ENCODE peak calls at places on chromosomes 3 and 15, in ten cellular contexts. J, Y, W, D, L, S, R, H, F and O are unnamed samples.

GRCh38 chr3:32885283-32885935 is 66.0 kb upstream of the CCR4 start:
- DNase-seq in J (no peak), Y (no peak), W (no peak), D (no peak), L (no peak), S (no peak), R (no peak), H (no peak), F (no peak), O (no peak)

GRCh38 chr3:49607796-49608195 is 53.5 kb downstream of the BSN start:
- DNase-seq in J (no peak), Y (peak), W (no peak), D (peak), L (peak), S (peak), R (no peak), H (no peak), F (no peak), O (no peak)

GRCh38 chr3:182575941-182576340 is 217.4 kb upstream of the ATP11B start:
- DNase-seq in J (no peak), Y (no peak), W (no peak), D (no peak), L (no peak), S (no peak), R (no peak), H (no peak), F (no peak), O (no peak)

GRCh38 chr3:60514866-60515265 is 736.4 kb downstream of the FHIT start:
- DNase-seq in J (no peak), Y (no peak), W (no peak), D (no peak), L (no peak), S (no peak), R (no peak), H (no peak), F (no peak), O (no peak)

GRCh38 chr3:16338999-16339398 is 74.0 kb downstream of the OXNAD1 start:
- DNase-seq in J (peak), Y (no peak), W (no peak), D (no peak), L (no peak), S (no peak), R (no peak), H (no peak), F (no peak), O (no peak)

GRCh38 chr3:114221165-114221880 is 16.1 kb downstream of the ZNF80 start:
- DNase-seq in J (no peak), Y (no peak), W (no peak), D (no peak), L (no peak), S (no peak), R (no peak), H (no peak), F (no peak), O (peak)

GRCh38 chr15:99472416-99473145 is 93.2 kb upstream of the MEF2A start:
- DNase-seq in J (no peak), Y (no peak), W (no peak), D (no peak), L (peak), S (no peak), R (no peak), H (no peak), F (no peak), O (no peak)

GRCh38 chr15:48925714-48926223 is 38.0 kb downstream of the SHC4 start:
- DNase-seq in J (peak), Y (peak), W (no peak), D (peak), L (no peak), S (no peak), R (no peak), H (peak), F (no peak), O (no peak)

GRCh38 chr3:52524752-52525661 is 8.7 kb downstream of the NT5DC2 start:
- DNase-seq in J (peak), Y (peak), W (peak), D (no peak), L (peak), S (no peak), R (peak), H (no peak), F (no peak), O (no peak)

GRCh38 chr15:58742424-58743160 is 6.9 kb downstream of the ADAM10 start:
- DNase-seq in J (peak), Y (no peak), W (no peak), D (no peak), L (no peak), S (no peak), R (no peak), H (no peak), F (no peak), O (no peak)

GRCh38 chr15:51079226-51079625 is 15.5 kb downstream of the TNFAIP8L3 start:
- DNase-seq in J (no peak), Y (no peak), W (no peak), D (no peak), L (no peak), S (no peak), R (no peak), H (no peak), F (no peak), O (no peak)

GRCh38 chr3:32257042-32257441 is 18.6 kb downstream of the CMTM8 start:
- DNase-seq in J (no peak), Y (no peak), W (no peak), D (no peak), L (no peak), S (no peak), R (no peak), H (no peak), F (peak), O (no peak)

GRCh38 chr3:88113311-88114162 is 36.2 kb upstream of the C3orf38 start:
- DNase-seq in J (peak), Y (peak), W (no peak), D (peak), L (no peak), S (peak), R (no peak), H (peak), F (no peak), O (peak)

GRCh38 chr15:90545095-90545494 is 15.4 kb downstream of the CRTC3 start:
- DNase-seq in J (peak), Y (no peak), W (no peak), D (no peak), L (no peak), S (no peak), R (no peak), H (no peak), F (no peak), O (no peak)

GRCh38 chr15:40501487-40501886 is 30.7 kb downstream of the CHST14 start:
- DNase-seq in J (no peak), Y (no peak), W (no peak), D (peak), L (no peak), S (no peak), R (no peak), H (no peak), F (no peak), O (no peak)

GRCh38 chr15:65790692-65791334 is 1.3 kb downstream of the DENND4A start:
- DNase-seq in J (peak), Y (peak), W (no peak), D (no peak), L (no peak), S (no peak), R (no peak), H (no peak), F (no peak), O (no peak)

GRCh38 chr3:123377173-123377740 is 71.6 kb downstream of the ADCY5 start:
- DNase-seq in J (no peak), Y (no peak), W (peak), D (no peak), L (peak), S (no peak), R (peak), H (no peak), F (no peak), O (no peak)

GRCh38 chr15:78915341-78916087 is 29.3 kb downstream of the CTSH start:
- DNase-seq in J (no peak), Y (no peak), W (no peak), D (no peak), L (peak), S (no peak), R (no peak), H (no peak), F (no peak), O (peak)

GRCh38 chr3:13494463-13495350 is 14.6 kb downstream of the HDAC11 start:
- DNase-seq in J (no peak), Y (peak), W (peak), D (peak), L (no peak), S (no peak), R (no peak), H (no peak), F (no peak), O (no peak)

GRCh38 chr3:168093229-168093628 is 2.5 kb downstream of the GOLIM4 start:
- DNase-seq in J (no peak), Y (no peak), W (no peak), D (no peak), L (no peak), S (no peak), R (no peak), H (no peak), F (no peak), O (no peak)

GRCh38 chr15:67937153-67937761 is 97.4 kb upstream of the RNU6-1 start:
- DNase-seq in J (no peak), Y (no peak), W (no peak), D (peak), L (no peak), S (no peak), R (peak), H (no peak), F (no peak), O (no peak)

GRCh38 chr3:122635789-122636188 is 44.9 kb upstream of the PARP14 start:
- DNase-seq in J (no peak), Y (no peak), W (no peak), D (no peak), L (no peak), S (no peak), R (no peak), H (peak), F (no peak), O (no peak)

GRCh38 chr15:63913786-63914185 is 80.0 kb upstream of the HERC1 start:
- DNase-seq in J (no peak), Y (no peak), W (peak), D (no peak), L (no peak), S (no peak), R (no peak), H (no peak), F (no peak), O (no peak)

GRCh38 chr3:191269289-191270085 is 59.7 kb upstream of the CCDC50 start:
- DNase-seq in J (no peak), Y (no peak), W (no peak), D (no peak), L (no peak), S (no peak), R (no peak), H (no peak), F (no peak), O (no peak)

GRCh38 chr15:96053039-96054021 is 277.2 kb upstream of the NR2F2 start:
- DNase-seq in J (peak), Y (peak), W (peak), D (peak), L (peak), S (peak), R (peak), H (peak), F (peak), O (peak)

GRCh38 chr15:72998226-72998625 is 54.0 kb upstream of the NEO1 start:
- DNase-seq in J (no peak), Y (no peak), W (no peak), D (no peak), L (no peak), S (no peak), R (no peak), H (no peak), F (peak), O (no peak)
- H3K27ac ChIP-seq in J (no peak), Y (no peak), W (no peak), D (no peak), L (no peak), S (no peak), R (peak), H (no peak), F (no peak), O (no peak)

DNA sequence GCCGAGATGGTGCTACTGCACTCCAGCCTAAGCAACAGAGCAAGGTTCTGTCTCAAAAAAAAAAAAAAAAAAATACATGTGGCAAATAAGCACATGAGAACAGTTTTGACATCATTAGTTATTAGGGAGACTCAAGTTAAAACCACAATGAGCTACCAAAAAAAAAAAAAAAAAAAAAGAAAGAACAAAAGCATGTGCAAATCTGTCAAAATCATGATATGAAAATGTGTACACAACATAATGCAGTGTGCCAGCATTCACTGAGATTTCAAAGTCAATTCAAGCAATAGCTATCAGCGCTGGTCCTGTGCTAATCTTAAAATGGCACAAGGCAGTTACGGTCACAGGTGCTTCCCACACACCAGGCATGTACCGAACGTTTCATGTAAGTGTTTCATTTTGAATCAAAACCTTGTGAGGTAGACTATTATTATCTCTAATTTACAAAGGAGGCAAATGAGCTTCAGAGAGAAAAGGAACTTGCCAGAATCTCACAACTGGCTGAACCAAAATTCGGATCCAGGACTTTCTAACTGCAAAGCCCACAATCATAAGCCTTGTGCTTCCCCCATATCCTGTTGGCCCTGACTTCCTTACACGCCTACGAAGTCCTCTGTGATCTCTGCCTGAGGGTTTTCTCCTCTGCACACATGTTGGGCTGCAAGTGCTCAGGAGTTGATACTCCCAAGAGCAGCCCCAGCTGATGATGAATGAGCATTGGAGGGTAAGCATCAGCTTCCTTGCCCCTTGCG is 200.1 kb upstream of the PROK2 start:
- DNase-seq in J (no peak), Y (no peak), W (no peak), D (no peak), L (no peak), S (peak), R (no peak), H (no peak), F (no peak), O (peak)
- TF ChIP-seq POLR2AphosphoS5 in J (no peak), Y (no peak), W (no peak), D (no peak), L (no peak), S (no peak), R (no peak), H (no peak), F (no peak), O (no peak)

DNA sequence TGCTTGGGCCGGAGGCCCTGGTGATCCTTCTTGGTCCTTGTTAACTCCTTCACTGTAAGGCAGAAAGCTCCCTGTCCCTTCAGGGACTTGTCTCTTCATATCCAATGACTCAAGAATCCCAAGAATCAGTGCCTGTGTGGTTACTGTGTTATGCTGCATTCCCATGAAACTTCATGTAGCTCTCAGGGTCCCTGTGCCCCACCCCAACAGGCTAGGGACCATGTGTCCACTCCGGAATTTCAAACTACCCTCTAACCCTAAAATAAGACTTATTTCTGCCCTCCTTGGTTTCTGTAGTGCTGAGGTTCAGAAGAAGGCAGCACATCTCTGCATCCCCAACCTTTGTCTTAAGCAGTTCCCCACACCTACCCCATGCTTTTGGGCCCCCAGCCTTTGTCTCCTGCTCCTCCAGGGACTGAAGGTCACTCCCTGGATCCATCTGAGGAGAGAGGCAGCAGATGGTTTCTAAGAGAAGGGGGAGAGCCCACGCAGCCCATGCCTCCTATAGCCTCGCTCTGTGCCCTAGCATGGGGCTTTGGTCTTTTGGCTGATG is 531 bp upstream of the MAP1A start:
- DNase-seq in J (no peak), Y (peak), W (no peak), D (peak), L (no peak), S (no peak), R (no peak), H (no peak), F (no peak), O (no peak)
- H3K4me3 ChIP-seq in J (no peak), Y (peak), W (no peak), D (peak), L (peak), S (peak), R (peak), H (no peak), F (peak), O (peak)

DNA sequence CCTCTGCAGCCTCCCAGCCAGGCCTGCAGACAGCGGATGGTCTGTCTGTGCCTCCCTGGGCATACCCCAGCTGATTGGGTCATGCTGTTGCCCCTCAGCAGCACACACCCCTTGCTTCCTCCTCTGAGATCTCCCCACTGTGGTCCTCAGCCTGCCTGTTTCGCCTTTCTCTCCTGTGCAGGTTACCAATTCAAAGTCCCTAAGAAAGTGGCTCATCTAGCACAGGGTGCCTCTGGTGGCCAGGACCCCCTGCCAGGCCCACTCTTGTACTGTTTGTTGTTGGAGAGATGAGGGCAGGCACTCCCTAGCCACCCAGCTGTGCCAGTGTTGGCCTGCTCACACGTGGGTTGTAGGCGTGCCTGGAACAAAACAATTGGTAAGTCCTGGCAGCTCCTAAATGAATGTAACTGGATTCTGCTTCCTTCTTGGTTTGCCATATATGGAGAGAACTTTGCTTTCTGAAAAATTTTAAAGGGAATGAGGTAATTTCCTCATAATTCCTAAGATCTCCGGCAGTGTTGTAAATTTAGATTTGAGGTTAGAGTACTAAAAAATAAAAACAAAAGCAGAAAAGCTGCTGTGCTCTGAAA is 213.2 kb upstream of the IL12A start:
- DNase-seq in J (peak), Y (peak), W (no peak), D (no peak), L (peak), S (no peak), R (no peak), H (no peak), F (no peak), O (peak)
- H3K27ac ChIP-seq in J (peak), Y (no peak), W (peak), D (no peak), L (peak), S (peak), R (peak), H (no peak), F (peak), O (peak)